ENCODE peak calls at places on chromosomes 12 and 14, in six cellular contexts. One of them, this sample, is unnamed.

GRCh38 chr12:66409195-66409871 is 107.0 kb downstream of the HELB start:
- DNase-seq in IMR-90: peak; percentile 80
- DNase-seq in H1: peak; percentile 58
- DNase-seq in neuronal stem cell: peak; percentile 21
- DNase-seq in H9: peak; percentile 70
- DNase-seq in mesenchymal stem cell: peak; percentile 69
- DNase-seq in this sample: peak; percentile 81

GRCh38 chr12:81726634-81727033 is 32.5 kb downstream of the PPFIA2 start:
- DNase-seq in IMR-90: no peak
- DNase-seq in H1: no peak
- DNase-seq in neuronal stem cell: no peak
- DNase-seq in H9: no peak
- DNase-seq in mesenchymal stem cell: no peak
- DNase-seq in this sample: peak; percentile 3

GRCh38 chr12:41339784-41340183 is 151.7 kb downstream of the PDZRN4 start:
- DNase-seq in IMR-90: no peak
- DNase-seq in H1: no peak
- DNase-seq in neuronal stem cell: no peak
- DNase-seq in H9: no peak
- DNase-seq in mesenchymal stem cell: no peak
- DNase-seq in this sample: no peak

GRCh38 chr12:9340422-9341259 is 132.4 kb upstream of the PZP start:
- DNase-seq in IMR-90: peak; percentile 92
- DNase-seq in H1: no peak
- DNase-seq in neuronal stem cell: no peak
- DNase-seq in H9: no peak
- DNase-seq in mesenchymal stem cell: peak; percentile 85
- DNase-seq in this sample: peak; percentile 20

GRCh38 chr14:72594099-72594901 is 299.6 kb downstream of the DPF3 start:
- DNase-seq in IMR-90: no peak
- DNase-seq in H1: no peak
- DNase-seq in neuronal stem cell: no peak
- DNase-seq in H9: no peak
- DNase-seq in mesenchymal stem cell: no peak
- DNase-seq in this sample: no peak

GRCh38 chr14:68795602-68796417 is 2.9 kb upstream of the ZFP36L1 start:
- DNase-seq in IMR-90: peak; percentile 79
- DNase-seq in H1: peak; percentile 86
- DNase-seq in neuronal stem cell: no peak
- DNase-seq in H9: peak; percentile 91
- DNase-seq in mesenchymal stem cell: peak; percentile 92
- DNase-seq in this sample: peak; percentile 97

GRCh38 chr12:130650131-130650530 is 66.0 kb downstream of the RIMBP2 start:
- DNase-seq in IMR-90: no peak
- DNase-seq in H1: no peak
- DNase-seq in neuronal stem cell: no peak
- DNase-seq in H9: no peak
- DNase-seq in mesenchymal stem cell: no peak
- DNase-seq in this sample: no peak

GRCh38 chr12:121804417-121805111 is 755 bp downstream of the SETD1B start:
- DNase-seq in IMR-90: no peak
- DNase-seq in H1: no peak
- DNase-seq in neuronal stem cell: no peak
- DNase-seq in H9: no peak
- DNase-seq in mesenchymal stem cell: peak; percentile 57
- DNase-seq in this sample: peak; percentile 44

GRCh38 chr14:21109377-21110260 is 8.8 kb downstream of the TMEM253 start:
- DNase-seq in IMR-90: no peak
- DNase-seq in H1: no peak
- DNase-seq in neuronal stem cell: no peak
- DNase-seq in H9: no peak
- DNase-seq in mesenchymal stem cell: no peak
- DNase-seq in this sample: peak; percentile 79

GRCh38 chr14:45253754-45254300 is 825 bp upstream of the MIS18BP1 start:
- DNase-seq in IMR-90: peak; percentile 26
- DNase-seq in H1: no peak
- DNase-seq in neuronal stem cell: no peak
- DNase-seq in H9: no peak
- DNase-seq in mesenchymal stem cell: no peak
- DNase-seq in this sample: no peak

GRCh38 chr14:68047910-68048309 is 228.3 kb downstream of the RAD51B start:
- DNase-seq in IMR-90: peak; percentile 77
- DNase-seq in H1: no peak
- DNase-seq in neuronal stem cell: no peak
- DNase-seq in H9: no peak
- DNase-seq in mesenchymal stem cell: no peak
- DNase-seq in this sample: no peak

GRCh38 chr12:9649532-9649940 is 20.0 kb upstream of the CLEC2D start:
- DNase-seq in IMR-90: no peak
- DNase-seq in H1: no peak
- DNase-seq in neuronal stem cell: no peak
- DNase-seq in H9: peak; percentile 64
- DNase-seq in mesenchymal stem cell: no peak
- DNase-seq in this sample: peak; percentile 45

GRCh38 chr14:67137744-67138371 is 51.4 kb upstream of the GARIN2 start:
- DNase-seq in IMR-90: peak; percentile 22
- DNase-seq in H1: no peak
- DNase-seq in neuronal stem cell: no peak
- DNase-seq in H9: no peak
- DNase-seq in mesenchymal stem cell: peak; percentile 7
- DNase-seq in this sample: peak; percentile 21

GRCh38 chr12:82047480-82047879 is 288.3 kb upstream of the PPFIA2 start:
- DNase-seq in IMR-90: no peak
- DNase-seq in H1: no peak
- DNase-seq in neuronal stem cell: no peak
- DNase-seq in H9: no peak
- DNase-seq in mesenchymal stem cell: no peak
- DNase-seq in this sample: peak; percentile 11

GRCh38 chr12:8554451-8555195 is 13.9 kb upstream of the CLEC4E start:
- DNase-seq in IMR-90: peak; percentile 1
- DNase-seq in H1: no peak
- DNase-seq in neuronal stem cell: no peak
- DNase-seq in H9: no peak
- DNase-seq in mesenchymal stem cell: peak; percentile 27
- DNase-seq in this sample: peak; percentile 86

GRCh38 chr12:105970885-105971284 is 167.9 kb downstream of the NUAK1 start:
- DNase-seq in IMR-90: no peak
- DNase-seq in H1: no peak
- DNase-seq in neuronal stem cell: no peak
- DNase-seq in H9: no peak
- DNase-seq in mesenchymal stem cell: no peak
- DNase-seq in this sample: no peak

GRCh38 chr12:62966990-62967506 is 32.1 kb upstream of the PPM1H start:
- DNase-seq in IMR-90: no peak
- DNase-seq in H1: no peak
- DNase-seq in neuronal stem cell: no peak
- DNase-seq in H9: no peak
- DNase-seq in mesenchymal stem cell: no peak
- DNase-seq in this sample: no peak

GRCh38 chr12:60035835-60036234 is 440.0 kb downstream of the SLC16A7 start:
- DNase-seq in IMR-90: peak; percentile 27
- DNase-seq in H1: no peak
- DNase-seq in neuronal stem cell: no peak
- DNase-seq in H9: no peak
- DNase-seq in mesenchymal stem cell: no peak
- DNase-seq in this sample: no peak

GRCh38 chr14:94588311-94588710 is 7.1 kb downstream of the SERPINA5 start:
- DNase-seq in IMR-90: no peak
- DNase-seq in H1: no peak
- DNase-seq in neuronal stem cell: no peak
- DNase-seq in H9: no peak
- DNase-seq in mesenchymal stem cell: no peak
- DNase-seq in this sample: no peak

GRCh38 chr12:116222358-116222757 is 55.1 kb downstream of the MED13L start:
- DNase-seq in IMR-90: peak; percentile 94
- DNase-seq in H1: no peak
- DNase-seq in neuronal stem cell: no peak
- DNase-seq in H9: no peak
- DNase-seq in mesenchymal stem cell: peak; percentile 85
- DNase-seq in this sample: peak; percentile 39

GRCh38 chr14:89399594-89400068 is 17.4 kb downstream of the FOXN3 start:
- DNase-seq in IMR-90: peak; percentile 96
- DNase-seq in H1: peak; percentile 47
- DNase-seq in neuronal stem cell: peak; percentile 17
- DNase-seq in H9: peak; percentile 72
- DNase-seq in mesenchymal stem cell: peak; percentile 95
- DNase-seq in this sample: peak; percentile 97

GRCh38 chr14:58747181-58747580 is 109.4 kb downstream of the DACT1 start:
- DNase-seq in IMR-90: peak; percentile 86
- DNase-seq in H1: no peak
- DNase-seq in neuronal stem cell: no peak
- DNase-seq in H9: no peak
- DNase-seq in mesenchymal stem cell: peak; percentile 97
- DNase-seq in this sample: no peak

GRCh38 chr12:30614031-30614430 is 81.6 kb downstream of the IPO8 start:
- DNase-seq in IMR-90: no peak
- DNase-seq in H1: no peak
- DNase-seq in neuronal stem cell: no peak
- DNase-seq in H9: no peak
- DNase-seq in mesenchymal stem cell: no peak
- DNase-seq in this sample: no peak
- H2BK15ac ChIP-seq in IMR-90: no peak overlapping the region
- H2BK15ac ChIP-seq in H1: no peak overlapping the region
- H2BK15ac ChIP-seq in neuronal stem cell: no peak overlapping the region
- H2BK15ac ChIP-seq in H9: no peak overlapping the region
- H2BK15ac ChIP-seq in mesenchymal stem cell: no peak overlapping the region
- H2BK15ac ChIP-seq in this sample: no peak overlapping the region

GRCh38 chr12:115011703-115012102 is 327.7 kb upstream of the TBX3 start:
- DNase-seq in IMR-90: no peak
- DNase-seq in H1: no peak
- DNase-seq in neuronal stem cell: no peak
- DNase-seq in H9: no peak
- DNase-seq in mesenchymal stem cell: no peak
- DNase-seq in this sample: no peak

GRCh38 chr12:115013668-115014072 is 329.7 kb upstream of the TBX3 start:
- DNase-seq in IMR-90: no peak
- DNase-seq in H1: no peak
- DNase-seq in neuronal stem cell: no peak
- DNase-seq in H9: no peak
- DNase-seq in mesenchymal stem cell: no peak
- DNase-seq in this sample: no peak

GRCh38 chr12:115008951-115009350 is 325.0 kb upstream of the TBX3 start:
- DNase-seq in IMR-90: no peak
- DNase-seq in H1: no peak
- DNase-seq in neuronal stem cell: no peak
- DNase-seq in H9: no peak
- DNase-seq in mesenchymal stem cell: no peak
- DNase-seq in this sample: no peak

GRCh38 chr12:115012861-115013667 is 329.1 kb upstream of the TBX3 start:
- DNase-seq in IMR-90: no peak
- DNase-seq in H1: no peak
- DNase-seq in neuronal stem cell: no peak
- DNase-seq in H9: peak; percentile 37
- DNase-seq in mesenchymal stem cell: peak; percentile 7
- DNase-seq in this sample: peak; percentile 14

DNA sequence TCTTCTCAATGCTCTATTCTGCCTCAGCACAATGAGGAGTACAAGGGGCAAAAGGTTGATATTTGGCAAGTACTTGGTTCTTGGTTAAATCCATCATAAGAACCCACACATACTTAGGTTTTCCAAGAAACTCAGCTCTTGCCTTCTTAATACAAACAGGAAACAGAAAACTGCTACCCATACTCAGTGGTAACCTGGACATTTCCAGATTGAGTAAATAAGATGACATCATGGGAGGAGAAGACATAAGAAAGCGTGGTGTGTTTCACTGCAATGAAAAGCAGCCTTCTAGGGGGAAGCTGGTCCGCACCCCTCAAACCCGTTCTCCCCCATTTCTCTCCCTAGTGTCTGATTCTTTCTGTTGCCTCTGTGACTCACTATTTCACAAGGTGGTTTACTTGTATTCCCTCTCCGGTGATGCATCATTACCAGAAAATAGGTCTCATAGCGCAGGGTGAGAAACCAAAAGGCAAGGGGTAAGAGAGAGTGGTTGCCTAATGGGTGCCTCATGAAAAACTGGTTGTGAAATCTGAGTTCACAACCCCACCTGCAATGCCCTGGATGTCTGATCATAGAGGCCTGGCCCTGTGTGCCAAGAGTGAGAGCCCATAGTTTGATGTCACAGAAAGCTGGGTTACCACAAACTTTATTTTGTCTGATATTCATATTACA is 326.5 kb upstream of the TBX3 start:
- DNase-seq in IMR-90: peak; percentile 33
- DNase-seq in H1: no peak
- DNase-seq in neuronal stem cell: no peak
- DNase-seq in H9: no peak
- DNase-seq in mesenchymal stem cell: peak; percentile 86
- DNase-seq in this sample: no peak
- H2BK15ac ChIP-seq in IMR-90: no peak overlapping the region
- H2BK15ac ChIP-seq in H1: no peak overlapping the region
- H2BK15ac ChIP-seq in neuronal stem cell: no peak overlapping the region
- H2BK15ac ChIP-seq in H9: no peak overlapping the region
- H2BK15ac ChIP-seq in mesenchymal stem cell: no peak overlapping the region
- H2BK15ac ChIP-seq in this sample: no peak overlapping the region

GRCh38 chr12:7479784-7480183 is 23.8 kb downstream of the CD163 start:
- DNase-seq in IMR-90: no peak
- DNase-seq in H1: no peak
- DNase-seq in neuronal stem cell: no peak
- DNase-seq in H9: no peak
- DNase-seq in mesenchymal stem cell: peak; percentile 7
- DNase-seq in this sample: no peak
- H2BK15ac ChIP-seq in IMR-90: no peak overlapping the region
- H2BK15ac ChIP-seq in H1: no peak overlapping the region
- H2BK15ac ChIP-seq in neuronal stem cell: no peak overlapping the region
- H2BK15ac ChIP-seq in H9: no peak overlapping the region
- H2BK15ac ChIP-seq in mesenchymal stem cell: no peak overlapping the region
- H2BK15ac ChIP-seq in this sample: no peak overlapping the region

GRCh38 chr14:30958555-30959407 is 66.7 kb upstream of the AP4S1 start:
- DNase-seq in IMR-90: no peak
- DNase-seq in H1: no peak
- DNase-seq in neuronal stem cell: no peak
- DNase-seq in H9: no peak
- DNase-seq in mesenchymal stem cell: no peak
- DNase-seq in this sample: no peak

GRCh38 chr14:30960216-30960615 is 65.2 kb upstream of the AP4S1 start:
- DNase-seq in IMR-90: no peak
- DNase-seq in H1: no peak
- DNase-seq in neuronal stem cell: no peak
- DNase-seq in H9: no peak
- DNase-seq in mesenchymal stem cell: no peak
- DNase-seq in this sample: no peak

GRCh38 chr14:30961330-30961729 is 64.1 kb upstream of the AP4S1 start:
- DNase-seq in IMR-90: no peak
- DNase-seq in H1: no peak
- DNase-seq in neuronal stem cell: no peak
- DNase-seq in H9: no peak
- DNase-seq in mesenchymal stem cell: no peak
- DNase-seq in this sample: no peak

GRCh38 chr14:30957813-30958370 is 67.6 kb upstream of the AP4S1 start:
- DNase-seq in IMR-90: no peak
- DNase-seq in H1: no peak
- DNase-seq in neuronal stem cell: no peak
- DNase-seq in H9: no peak
- DNase-seq in mesenchymal stem cell: no peak
- DNase-seq in this sample: no peak
- H2BK15ac ChIP-seq in IMR-90: no peak overlapping the region
- H2BK15ac ChIP-seq in H1: no peak overlapping the region
- H2BK15ac ChIP-seq in neuronal stem cell: no peak overlapping the region
- H2BK15ac ChIP-seq in H9: no peak overlapping the region
- H2BK15ac ChIP-seq in mesenchymal stem cell: no peak overlapping the region
- H2BK15ac ChIP-seq in this sample: no peak overlapping the region